ENCODE peak calls at places on chromosomes 6 and 20, in eight cellular contexts. One of them, this sample, is unnamed.

GRCh38 chr20:48704761-48705160 is 123.0 kb downstream of the PREX1 start:
- DNase-seq in esophagus squamous epithelium: no peak
- DNase-seq in prostate gland: no peak
- DNase-seq in uterus: no peak
- DNase-seq in adrenal gland: no peak
- DNase-seq in right lobe of liver: no peak
- DNase-seq in ovary: no peak
- DNase-seq in stomach: no peak
- DNase-seq in this sample: no peak

GRCh38 chr6:158312165-158312564 is at the start of gene TULP4:
- DNase-seq in esophagus squamous epithelium: no peak
- DNase-seq in prostate gland: no peak
- DNase-seq in uterus: no peak
- DNase-seq in adrenal gland: no peak
- DNase-seq in right lobe of liver: no peak
- DNase-seq in ovary: no peak
- DNase-seq in stomach: no peak
- DNase-seq in this sample: no peak

GRCh38 chr6:75735491-75736186 is 13.4 kb upstream of the MYO6 start:
- DNase-seq in esophagus squamous epithelium: no peak
- DNase-seq in prostate gland: no peak
- DNase-seq in uterus: no peak
- DNase-seq in adrenal gland: no peak
- DNase-seq in right lobe of liver: no peak
- DNase-seq in ovary: no peak
- DNase-seq in stomach: no peak
- DNase-seq in this sample: no peak

GRCh38 chr20:11389188-11389587 is 528.5 kb upstream of the BTBD3 start:
- DNase-seq in esophagus squamous epithelium: no peak
- DNase-seq in prostate gland: no peak
- DNase-seq in uterus: no peak
- DNase-seq in adrenal gland: no peak
- DNase-seq in right lobe of liver: no peak
- DNase-seq in ovary: no peak
- DNase-seq in stomach: no peak
- DNase-seq in this sample: no peak

GRCh38 chr6:37190159-37190535 is 20.2 kb downstream of the PIM1 start:
- DNase-seq in esophagus squamous epithelium: no peak
- DNase-seq in prostate gland: no peak
- DNase-seq in uterus: no peak
- DNase-seq in adrenal gland: no peak
- DNase-seq in right lobe of liver: no peak
- DNase-seq in ovary: no peak
- DNase-seq in stomach: no peak
- DNase-seq in this sample: no peak

GRCh38 chr20:35560541-35560940 is 18.7 kb downstream of the ERGIC3 start:
- DNase-seq in esophagus squamous epithelium: no peak
- DNase-seq in prostate gland: no peak
- DNase-seq in uterus: no peak
- DNase-seq in adrenal gland: no peak
- DNase-seq in right lobe of liver: no peak
- DNase-seq in ovary: no peak
- DNase-seq in stomach: no peak
- DNase-seq in this sample: no peak

GRCh38 chr20:24359306-24359705 is 110.1 kb upstream of the SYNDIG1 start:
- DNase-seq in esophagus squamous epithelium: no peak
- DNase-seq in prostate gland: no peak
- DNase-seq in uterus: no peak
- DNase-seq in adrenal gland: no peak
- DNase-seq in right lobe of liver: no peak
- DNase-seq in ovary: no peak
- DNase-seq in stomach: no peak
- DNase-seq in this sample: no peak

GRCh38 chr6:38566295-38566694 is 73.4 kb downstream of the BTBD9 start:
- DNase-seq in esophagus squamous epithelium: no peak
- DNase-seq in prostate gland: no peak
- DNase-seq in uterus: no peak
- DNase-seq in adrenal gland: no peak
- DNase-seq in right lobe of liver: no peak
- DNase-seq in ovary: no peak
- DNase-seq in stomach: no peak
- DNase-seq in this sample: no peak

GRCh38 chr6:41939091-41939847 is 2.3 kb downstream of the CCND3 start:
- DNase-seq in esophagus squamous epithelium: no peak
- DNase-seq in prostate gland: no peak
- DNase-seq in uterus: peak
- DNase-seq in adrenal gland: peak
- DNase-seq in right lobe of liver: peak
- DNase-seq in ovary: peak
- DNase-seq in stomach: peak
- DNase-seq in this sample: no peak

GRCh38 chr6:76697585-76697984 is 625.1 kb upstream of the IMPG1 start:
- DNase-seq in esophagus squamous epithelium: no peak
- DNase-seq in prostate gland: no peak
- DNase-seq in uterus: no peak
- DNase-seq in adrenal gland: no peak
- DNase-seq in right lobe of liver: no peak
- DNase-seq in ovary: no peak
- DNase-seq in stomach: no peak
- DNase-seq in this sample: no peak

GRCh38 chr6:11364971-11365397 is 132.5 kb upstream of the NEDD9 start:
- DNase-seq in esophagus squamous epithelium: no peak
- DNase-seq in prostate gland: peak
- DNase-seq in uterus: peak
- DNase-seq in adrenal gland: peak
- DNase-seq in right lobe of liver: no peak
- DNase-seq in ovary: no peak
- DNase-seq in stomach: no peak
- DNase-seq in this sample: no peak

GRCh38 chr6:159890802-159891201 is at the start of gene MAS1:
- DNase-seq in esophagus squamous epithelium: no peak
- DNase-seq in prostate gland: no peak
- DNase-seq in uterus: no peak
- DNase-seq in adrenal gland: no peak
- DNase-seq in right lobe of liver: no peak
- DNase-seq in ovary: no peak
- DNase-seq in stomach: no peak
- DNase-seq in this sample: peak

GRCh38 chr6:71482742-71483141 is 194.1 kb downstream of the OGFRL1 start:
- DNase-seq in esophagus squamous epithelium: no peak
- DNase-seq in prostate gland: no peak
- DNase-seq in uterus: no peak
- DNase-seq in adrenal gland: no peak
- DNase-seq in right lobe of liver: no peak
- DNase-seq in ovary: no peak
- DNase-seq in stomach: no peak
- DNase-seq in this sample: no peak

GRCh38 chr6:45532626-45533258 is 155.0 kb upstream of the SUPT3H start:
- DNase-seq in esophagus squamous epithelium: no peak
- DNase-seq in prostate gland: no peak
- DNase-seq in uterus: no peak
- DNase-seq in adrenal gland: no peak
- DNase-seq in right lobe of liver: no peak
- DNase-seq in ovary: no peak
- DNase-seq in stomach: no peak
- DNase-seq in this sample: no peak

GRCh38 chr6:3456794-3457709 is at the start of gene SLC22A23:
- DNase-seq in esophagus squamous epithelium: no peak
- DNase-seq in prostate gland: peak
- DNase-seq in uterus: peak
- DNase-seq in adrenal gland: peak
- DNase-seq in right lobe of liver: peak
- DNase-seq in ovary: peak
- DNase-seq in stomach: peak
- DNase-seq in this sample: peak

GRCh38 chr6:43939281-43940070 is 169.5 kb downstream of the VEGFA start:
- DNase-seq in esophagus squamous epithelium: no peak
- DNase-seq in prostate gland: no peak
- DNase-seq in uterus: peak
- DNase-seq in adrenal gland: peak
- DNase-seq in right lobe of liver: no peak
- DNase-seq in ovary: no peak
- DNase-seq in stomach: peak
- DNase-seq in this sample: peak

GRCh38 chr6:163457637-163458561 is 43.4 kb downstream of the QKI start:
- DNase-seq in esophagus squamous epithelium: no peak
- DNase-seq in prostate gland: no peak
- DNase-seq in uterus: no peak
- DNase-seq in adrenal gland: peak
- DNase-seq in right lobe of liver: no peak
- DNase-seq in ovary: no peak
- DNase-seq in stomach: no peak
- DNase-seq in this sample: no peak

GRCh38 chr6:2839982-2840793 is 1.5 kb downstream of the SERPINB1 start:
- DNase-seq in esophagus squamous epithelium: no peak
- DNase-seq in prostate gland: no peak
- DNase-seq in uterus: no peak
- DNase-seq in adrenal gland: no peak
- DNase-seq in right lobe of liver: no peak
- DNase-seq in ovary: no peak
- DNase-seq in stomach: no peak
- DNase-seq in this sample: no peak

GRCh38 chr6:27894839-27895762 is 17.1 kb downstream of the OR2B2 start:
- DNase-seq in esophagus squamous epithelium: no peak
- DNase-seq in prostate gland: peak
- DNase-seq in uterus: peak
- DNase-seq in adrenal gland: peak
- DNase-seq in right lobe of liver: no peak
- DNase-seq in ovary: peak
- DNase-seq in stomach: peak
- DNase-seq in this sample: peak

GRCh38 chr20:16397053-16397452 is 176.2 kb downstream of the KIF16B start:
- DNase-seq in esophagus squamous epithelium: no peak
- DNase-seq in prostate gland: peak
- DNase-seq in uterus: peak
- DNase-seq in adrenal gland: peak
- DNase-seq in right lobe of liver: no peak
- DNase-seq in ovary: peak
- DNase-seq in stomach: no peak
- DNase-seq in this sample: no peak

GRCh38 chr6:43883698-43884659 is 114.0 kb downstream of the VEGFA start:
- DNase-seq in esophagus squamous epithelium: no peak
- DNase-seq in prostate gland: no peak
- DNase-seq in uterus: no peak
- DNase-seq in adrenal gland: no peak
- DNase-seq in right lobe of liver: no peak
- DNase-seq in ovary: no peak
- DNase-seq in stomach: peak
- DNase-seq in this sample: no peak

GRCh38 chr6:84774174-84775158 is 10.1 kb upstream of the TBX18 start:
- DNase-seq in esophagus squamous epithelium: no peak
- DNase-seq in prostate gland: no peak
- DNase-seq in uterus: no peak
- DNase-seq in adrenal gland: no peak
- DNase-seq in right lobe of liver: peak
- DNase-seq in ovary: peak
- DNase-seq in stomach: no peak
- DNase-seq in this sample: peak

GRCh38 chr6:52286798-52287432 is 2.4 kb upstream of the MCM3 start:
- DNase-seq in esophagus squamous epithelium: no peak
- DNase-seq in prostate gland: peak
- DNase-seq in uterus: no peak
- DNase-seq in adrenal gland: peak
- DNase-seq in right lobe of liver: peak
- DNase-seq in ovary: peak
- DNase-seq in stomach: peak
- DNase-seq in this sample: peak

DNA sequence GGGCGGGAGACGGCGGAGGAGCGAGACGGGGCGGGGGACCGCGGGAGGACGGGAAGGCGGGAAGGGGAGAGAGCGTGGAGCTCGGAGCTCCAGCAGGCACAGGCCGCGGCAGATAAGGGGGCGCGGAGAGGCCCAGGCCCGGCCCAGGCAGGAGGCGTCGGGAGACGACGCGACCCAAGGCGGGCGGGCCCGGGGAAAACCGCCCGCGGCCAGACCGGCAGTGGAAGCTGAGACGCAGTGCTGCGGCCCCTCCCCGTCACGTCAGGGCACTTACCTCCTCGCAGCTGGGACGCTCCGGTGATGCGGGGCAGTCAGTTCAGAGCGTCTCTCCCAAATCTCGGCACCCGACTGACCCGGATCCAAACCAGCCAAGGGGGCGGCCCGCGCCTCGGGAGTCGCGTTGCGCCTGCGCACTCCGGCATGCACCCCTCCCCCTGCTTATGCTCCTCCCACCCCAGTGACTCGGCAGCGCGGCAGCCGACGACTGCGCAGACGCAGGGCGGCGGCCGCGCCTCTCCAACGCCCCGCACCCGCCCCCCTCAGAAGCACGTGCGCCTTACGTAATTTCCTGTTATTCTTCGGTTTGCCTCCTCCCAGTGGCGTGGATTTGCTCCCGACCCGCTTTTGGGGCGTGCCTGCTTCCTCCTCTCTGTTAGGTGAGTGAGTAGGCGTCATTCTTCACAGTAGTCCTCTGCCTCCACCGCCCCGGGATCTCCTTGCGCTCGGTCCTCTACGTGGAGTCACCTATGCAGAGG is at the start of gene OSER1:
- DNase-seq in esophagus squamous epithelium: peak
- DNase-seq in prostate gland: peak
- DNase-seq in uterus: peak
- DNase-seq in adrenal gland: peak
- DNase-seq in right lobe of liver: peak
- DNase-seq in ovary: peak
- DNase-seq in stomach: peak
- DNase-seq in this sample: peak
- TF ChIP-seq POLR2A in esophagus squamous epithelium: peak
- TF ChIP-seq POLR2A in prostate gland: peak
- TF ChIP-seq POLR2A in uterus: peak
- TF ChIP-seq POLR2A in adrenal gland: peak
- TF ChIP-seq POLR2A in right lobe of liver: peak
- TF ChIP-seq POLR2A in ovary: peak
- TF ChIP-seq POLR2A in stomach: peak
- TF ChIP-seq POLR2A in this sample: no peak

GRCh38 chr6:13924949-13925881 is at the start of gene RNF182:
- DNase-seq in esophagus squamous epithelium: no peak
- DNase-seq in prostate gland: no peak
- DNase-seq in uterus: no peak
- DNase-seq in adrenal gland: no peak
- DNase-seq in right lobe of liver: no peak
- DNase-seq in ovary: no peak
- DNase-seq in stomach: no peak
- DNase-seq in this sample: no peak
- TF ChIP-seq POLR2A in esophagus squamous epithelium: no peak
- TF ChIP-seq POLR2A in prostate gland: no peak
- TF ChIP-seq POLR2A in uterus: no peak
- TF ChIP-seq POLR2A in adrenal gland: no peak
- TF ChIP-seq POLR2A in right lobe of liver: no peak
- TF ChIP-seq POLR2A in ovary: no peak
- TF ChIP-seq POLR2A in stomach: no peak
- TF ChIP-seq POLR2A in this sample: no peak

GRCh38 chr6:16150098-16150497 is 21.2 kb downstream of the MYLIP start:
- DNase-seq in esophagus squamous epithelium: no peak
- DNase-seq in prostate gland: no peak
- DNase-seq in uterus: no peak
- DNase-seq in adrenal gland: no peak
- DNase-seq in right lobe of liver: no peak
- DNase-seq in ovary: no peak
- DNase-seq in stomach: no peak
- DNase-seq in this sample: no peak
- TF ChIP-seq POLR2A in esophagus squamous epithelium: no peak
- TF ChIP-seq POLR2A in prostate gland: no peak
- TF ChIP-seq POLR2A in uterus: no peak
- TF ChIP-seq POLR2A in adrenal gland: no peak
- TF ChIP-seq POLR2A in right lobe of liver: no peak
- TF ChIP-seq POLR2A in ovary: no peak
- TF ChIP-seq POLR2A in stomach: no peak
- TF ChIP-seq POLR2A in this sample: no peak

GRCh38 chr6:16318538-16318937 is 80.2 kb downstream of the GMPR start:
- DNase-seq in esophagus squamous epithelium: no peak
- DNase-seq in prostate gland: no peak
- DNase-seq in uterus: no peak
- DNase-seq in adrenal gland: peak
- DNase-seq in right lobe of liver: no peak
- DNase-seq in ovary: no peak
- DNase-seq in stomach: no peak
- DNase-seq in this sample: peak
- TF ChIP-seq POLR2A in esophagus squamous epithelium: no peak
- TF ChIP-seq POLR2A in prostate gland: no peak
- TF ChIP-seq POLR2A in uterus: no peak
- TF ChIP-seq POLR2A in adrenal gland: no peak
- TF ChIP-seq POLR2A in right lobe of liver: no peak
- TF ChIP-seq POLR2A in ovary: no peak
- TF ChIP-seq POLR2A in stomach: no peak
- TF ChIP-seq POLR2A in this sample: no peak

This sample was measured in lower leg skin.